ENCODE peak calls at places on chromosome 14, in seven cellular contexts. One of them, this sample, is unnamed.

GRCh38 chr14:59306775-59307174 is 118.3 kb downstream of the DAAM1 start:
- DNase-seq in neural progenitor cell: no peak
- DNase-seq in HCT116: no peak
- DNase-seq in MM.1S: no peak
- DNase-seq in PC-3: peak
- DNase-seq in GM23248: peak
- DNase-seq in GM23338: no peak
- DNase-seq in this sample: no peak

GRCh38 chr14:73896521-73896920 is 9.9 kb downstream of the ZNF410 start:
- DNase-seq in HCT116: no peak
- DNase-seq in GM23338: no peak
- DNase-seq in GM23248: peak
- DNase-seq in PC-3: no peak
- DNase-seq in MM.1S: no peak
- DNase-seq in neural progenitor cell: no peak
- DNase-seq in this sample: no peak

GRCh38 chr14:71403673-71404072 is 496.4 kb downstream of the PCNX1 start:
- DNase-seq in MM.1S: peak
- DNase-seq in PC-3: peak
- DNase-seq in GM23338: peak
- DNase-seq in HCT116: peak
- DNase-seq in GM23248: peak
- DNase-seq in neural progenitor cell: no peak
- DNase-seq in this sample: no peak

GRCh38 chr14:84894254-84894653 is 635.7 kb upstream of the FLRT2 start:
- DNase-seq in PC-3: no peak
- DNase-seq in GM23338: no peak
- DNase-seq in HCT116: no peak
- DNase-seq in MM.1S: no peak
- DNase-seq in neural progenitor cell: no peak
- DNase-seq in GM23248: no peak
- DNase-seq in this sample: no peak

GRCh38 chr14:81384900-81385299 is 15.2 kb downstream of the STON2 start:
- DNase-seq in GM23248: peak
- DNase-seq in GM23338: no peak
- DNase-seq in MM.1S: no peak
- DNase-seq in PC-3: peak
- DNase-seq in HCT116: no peak
- DNase-seq in neural progenitor cell: peak
- DNase-seq in this sample: no peak

GRCh38 chr14:95935228-95935822 is 58.7 kb downstream of the TUNAR start:
- DNase-seq in neural progenitor cell: peak
- DNase-seq in HCT116: no peak
- DNase-seq in PC-3: peak
- DNase-seq in GM23248: peak
- DNase-seq in MM.1S: peak
- DNase-seq in GM23338: peak
- DNase-seq in this sample: peak

GRCh38 chr14:62443796-62444195 is 601.5 kb downstream of the KCNH5 start:
- DNase-seq in MM.1S: no peak
- DNase-seq in PC-3: peak
- DNase-seq in GM23248: no peak
- DNase-seq in HCT116: no peak
- DNase-seq in neural progenitor cell: no peak
- DNase-seq in GM23338: no peak
- DNase-seq in this sample: no peak

GRCh38 chr14:69650948-69651369 is 39.6 kb downstream of the SUSD6 start:
- DNase-seq in HCT116: no peak
- DNase-seq in PC-3: peak
- DNase-seq in GM23338: no peak
- DNase-seq in MM.1S: no peak
- DNase-seq in GM23248: peak
- DNase-seq in neural progenitor cell: no peak
- DNase-seq in this sample: no peak

GRCh38 chr14:51521764-51522163 is 129.9 kb upstream of the FRMD6 start:
- DNase-seq in neural progenitor cell: no peak
- DNase-seq in MM.1S: peak
- DNase-seq in GM23338: no peak
- DNase-seq in GM23248: peak
- DNase-seq in HCT116: no peak
- DNase-seq in PC-3: peak
- DNase-seq in this sample: no peak

GRCh38 chr14:34461334-34462131 is 507 bp downstream of the SPTSSA start:
- DNase-seq in PC-3: peak
- DNase-seq in neural progenitor cell: peak
- DNase-seq in GM23338: peak
- DNase-seq in MM.1S: no peak
- DNase-seq in GM23248: peak
- DNase-seq in HCT116: peak
- DNase-seq in this sample: peak

GRCh38 chr14:86057018-86057667 is 527.2 kb downstream of the FLRT2 start:
- DNase-seq in GM23338: peak
- DNase-seq in GM23248: peak
- DNase-seq in MM.1S: peak
- DNase-seq in HCT116: no peak
- DNase-seq in PC-3: peak
- DNase-seq in neural progenitor cell: peak
- DNase-seq in this sample: peak

GRCh38 chr14:50542941-50543418 is 10.6 kb upstream of the MAP4K5 start:
- DNase-seq in MM.1S: peak
- DNase-seq in HCT116: peak
- DNase-seq in PC-3: peak
- DNase-seq in neural progenitor cell: peak
- DNase-seq in GM23248: peak
- DNase-seq in GM23338: peak
- DNase-seq in this sample: peak

GRCh38 chr14:88476375-88476774 is 78.4 kb downstream of the PTPN21 start:
- DNase-seq in GM23248: no peak
- DNase-seq in MM.1S: no peak
- DNase-seq in PC-3: peak
- DNase-seq in neural progenitor cell: no peak
- DNase-seq in GM23338: no peak
- DNase-seq in HCT116: no peak
- DNase-seq in this sample: no peak

GRCh38 chr14:42374332-42374731 is 767.7 kb downstream of the LRFN5 start:
- DNase-seq in MM.1S: no peak
- DNase-seq in GM23248: no peak
- DNase-seq in PC-3: peak
- DNase-seq in neural progenitor cell: no peak
- DNase-seq in HCT116: no peak
- DNase-seq in GM23338: no peak
- DNase-seq in this sample: no peak

GRCh38 chr14:32560213-32560857 is 231.2 kb downstream of the AKAP6 start:
- DNase-seq in PC-3: peak
- DNase-seq in GM23248: peak
- DNase-seq in HCT116: peak
- DNase-seq in GM23338: peak
- DNase-seq in MM.1S: peak
- DNase-seq in neural progenitor cell: peak
- DNase-seq in this sample: peak

GRCh38 chr14:22271838-22272237 is 317.2 kb downstream of the DAD1 start:
- DNase-seq in neural progenitor cell: no peak
- DNase-seq in MM.1S: no peak
- DNase-seq in HCT116: no peak
- DNase-seq in GM23248: no peak
- DNase-seq in GM23338: no peak
- DNase-seq in PC-3: no peak
- DNase-seq in this sample: no peak

DNA sequence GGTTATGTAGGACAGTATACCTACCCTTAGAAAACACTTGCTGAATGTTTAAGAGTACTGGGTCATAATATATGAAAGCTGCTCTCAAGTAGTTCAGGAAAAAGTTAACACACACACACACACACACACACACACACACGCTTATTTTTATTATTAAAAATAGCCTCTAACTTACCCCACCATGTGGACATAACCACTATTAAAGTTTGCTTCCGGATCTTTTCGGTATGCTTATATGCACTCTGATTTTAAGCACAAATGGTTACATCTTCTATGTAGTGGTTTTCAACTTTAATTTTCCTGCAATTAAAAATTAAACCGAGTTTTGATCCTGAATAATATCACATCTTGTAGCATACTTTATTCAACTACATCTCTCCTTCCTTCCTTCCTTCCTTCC is 84.9 kb upstream of the TRAF3 start:
- DNase-seq in GM23248: peak
- DNase-seq in PC-3: no peak
- DNase-seq in neural progenitor cell: no peak
- DNase-seq in MM.1S: no peak
- DNase-seq in HCT116: no peak
- DNase-seq in GM23338: no peak
- DNase-seq in this sample: no peak
- TF ChIP-seq EZH2phosphoT487 in GM23248: no peak
- TF ChIP-seq EZH2phosphoT487 in PC-3: no peak
- TF ChIP-seq EZH2phosphoT487 in neural progenitor cell: no peak
- TF ChIP-seq EZH2phosphoT487 in MM.1S: no peak
- TF ChIP-seq EZH2phosphoT487 in HCT116: no peak
- TF ChIP-seq EZH2phosphoT487 in GM23338: no peak
- TF ChIP-seq EZH2phosphoT487 in this sample: no peak

GRCh38 chr14:100142073-100143040 is 17.1 kb downstream of the DEGS2 start:
- DNase-seq in MM.1S: no peak
- DNase-seq in GM23248: no peak
- DNase-seq in GM23338: no peak
- DNase-seq in PC-3: no peak
- DNase-seq in neural progenitor cell: no peak
- DNase-seq in HCT116: no peak
- DNase-seq in this sample: peak
- TF ChIP-seq EZH2 in MM.1S: no peak
- TF ChIP-seq EZH2 in GM23248: no peak
- TF ChIP-seq EZH2 in GM23338: no peak
- TF ChIP-seq EZH2 in PC-3: no peak
- TF ChIP-seq EZH2 in neural progenitor cell: no peak
- TF ChIP-seq EZH2 in HCT116: no peak
- TF ChIP-seq EZH2 in this sample: no peak

GRCh38 chr14:60777856-60778578 is 43.5 kb downstream of the MNAT1 start:
- DNase-seq in PC-3: peak
- DNase-seq in MM.1S: no peak
- DNase-seq in neural progenitor cell: no peak
- DNase-seq in GM23338: no peak
- DNase-seq in HCT116: no peak
- DNase-seq in GM23248: peak
- DNase-seq in this sample: no peak
- TF ChIP-seq EZH2phosphoT487 in PC-3: no peak
- TF ChIP-seq EZH2phosphoT487 in MM.1S: no peak
- TF ChIP-seq EZH2phosphoT487 in neural progenitor cell: no peak
- TF ChIP-seq EZH2phosphoT487 in GM23338: no peak
- TF ChIP-seq EZH2phosphoT487 in HCT116: no peak
- TF ChIP-seq EZH2phosphoT487 in GM23248: no peak
- TF ChIP-seq EZH2phosphoT487 in this sample: no peak

DNA sequence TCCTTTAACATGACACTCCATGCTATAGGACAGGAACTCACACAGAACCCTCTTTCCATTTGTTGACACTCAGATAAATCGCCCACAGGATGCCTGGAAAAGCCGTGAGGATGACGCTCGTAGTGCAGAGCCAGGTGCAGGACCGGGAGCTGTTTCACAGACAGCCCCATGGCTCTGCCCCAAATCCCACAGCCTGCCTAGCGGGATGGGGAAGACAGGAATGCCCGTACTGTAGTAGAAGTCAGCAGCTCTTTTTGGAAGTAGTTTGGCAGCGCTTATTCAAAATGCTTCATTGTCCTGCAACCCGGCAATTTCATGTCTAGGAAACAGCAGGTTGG is 41.6 kb downstream of the JAG2 start:
- DNase-seq in PC-3: no peak
- DNase-seq in neural progenitor cell: no peak
- DNase-seq in MM.1S: no peak
- DNase-seq in HCT116: no peak
- DNase-seq in GM23248: no peak
- DNase-seq in GM23338: no peak
- DNase-seq in this sample: no peak
- TF ChIP-seq EZH2 in PC-3: no peak
- TF ChIP-seq EZH2 in neural progenitor cell: no peak
- TF ChIP-seq EZH2 in MM.1S: no peak
- TF ChIP-seq EZH2 in HCT116: no peak
- TF ChIP-seq EZH2 in GM23248: no peak
- TF ChIP-seq EZH2 in GM23338: no peak
- TF ChIP-seq EZH2 in this sample: no peak

GRCh38 chr14:80356413-80356812 is 145.1 kb upstream of the DIO2 start:
- DNase-seq in HCT116: no peak
- DNase-seq in PC-3: peak
- DNase-seq in neural progenitor cell: peak
- DNase-seq in GM23338: peak
- DNase-seq in GM23248: peak
- DNase-seq in MM.1S: no peak
- DNase-seq in this sample: peak
- TF ChIP-seq EZH2phosphoT487 in HCT116: no peak
- TF ChIP-seq EZH2phosphoT487 in PC-3: no peak
- TF ChIP-seq EZH2phosphoT487 in neural progenitor cell: no peak
- TF ChIP-seq EZH2phosphoT487 in GM23338: no peak
- TF ChIP-seq EZH2phosphoT487 in GM23248: no peak
- TF ChIP-seq EZH2phosphoT487 in MM.1S: no peak
- TF ChIP-seq EZH2phosphoT487 in this sample: no peak

GRCh38 chr14:61322011-61322798 is 826 bp downstream of the PRKCH start:
- DNase-seq in HCT116: no peak
- DNase-seq in GM23338: peak
- DNase-seq in GM23248: no peak
- DNase-seq in neural progenitor cell: peak
- DNase-seq in MM.1S: no peak
- DNase-seq in PC-3: peak
- DNase-seq in this sample: peak
- TF ChIP-seq EZH2 in HCT116: no peak
- TF ChIP-seq EZH2 in GM23338: peak
- TF ChIP-seq EZH2 in GM23248: no peak
- TF ChIP-seq EZH2 in neural progenitor cell: peak
- TF ChIP-seq EZH2 in MM.1S: no peak
- TF ChIP-seq EZH2 in PC-3: no peak
- TF ChIP-seq EZH2 in this sample: no peak

DNA sequence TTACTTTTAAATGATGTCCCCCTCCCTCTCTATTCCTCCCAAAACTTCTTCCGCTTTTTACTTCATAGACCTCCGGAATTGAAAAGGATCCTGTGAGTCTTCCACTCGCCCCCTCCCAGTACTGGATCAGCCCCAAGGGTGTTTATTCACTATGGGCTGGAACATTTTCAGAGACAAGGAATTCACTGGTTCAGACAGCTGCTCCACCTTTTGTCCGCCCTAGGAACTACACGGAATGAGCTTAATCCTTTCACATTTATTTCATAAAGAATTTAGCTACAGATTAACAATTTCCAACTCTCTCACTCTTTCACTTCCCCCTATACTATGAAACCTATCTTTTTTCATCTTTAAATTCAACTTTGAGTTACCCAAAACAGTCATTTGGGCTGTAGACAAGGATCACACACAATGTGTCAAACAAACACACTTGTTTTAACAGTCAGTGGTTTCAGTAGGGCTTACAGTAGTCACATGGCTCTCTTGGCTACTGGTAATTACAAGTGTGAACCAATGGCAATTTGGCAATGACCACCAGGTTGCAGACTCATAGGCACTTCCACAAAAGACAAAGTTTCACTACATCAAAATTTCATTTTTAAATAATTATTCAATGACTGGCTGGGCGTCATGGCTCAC is 20.6 kb downstream of the CNIH1 start:
- DNase-seq in GM23338: peak
- DNase-seq in neural progenitor cell: peak
- DNase-seq in HCT116: peak
- DNase-seq in GM23248: peak
- DNase-seq in MM.1S: no peak
- DNase-seq in PC-3: peak
- DNase-seq in this sample: peak
- TF ChIP-seq EZH2phosphoT487 in GM23338: no peak
- TF ChIP-seq EZH2phosphoT487 in neural progenitor cell: no peak
- TF ChIP-seq EZH2phosphoT487 in HCT116: no peak
- TF ChIP-seq EZH2phosphoT487 in GM23248: no peak
- TF ChIP-seq EZH2phosphoT487 in MM.1S: no peak
- TF ChIP-seq EZH2phosphoT487 in PC-3: no peak
- TF ChIP-seq EZH2phosphoT487 in this sample: no peak